ENCODE peak calls at places on chromosomes 2 and 18, in nine cellular contexts. Z is stomach, Y is esophagus squamous epithelium, W is heart left ventricle, H is GM23338, I is pancreas, P is HCT116, V is OCI-LY7, X is SK-N-SH. U is an unnamed sample.

GRCh38 chr2:215528555-215528954 is 92.7 kb upstream of the FN1 start:
- DNase-seq in W (no peak), Z (no peak), Y (no peak), P (no peak), X (no peak), V (no peak), I (no peak), H (no peak), U (no peak)

GRCh38 chr2:159939946-159940345 is 122.5 kb downstream of the PLA2R1 start:
- DNase-seq in I (no peak), H (peak; percentile 25), Y (no peak), Z (no peak), V (peak; percentile 19), W (no peak), X (peak; percentile 36), P (peak; percentile 6), U (no peak)

GRCh38 chr2:216344958-216345315 is 27.3 kb downstream of the MARCHF4 start:
- DNase-seq in W (no peak), Y (no peak), V (no peak), I (no peak), X (no peak), H (peak; percentile 32), P (no peak), Z (no peak), U (no peak)

GRCh38 chr2:75102011-75102410 is 97.3 kb downstream of the TACR1 start:
- DNase-seq in P (no peak), X (no peak), Y (no peak), V (no peak), Z (no peak), I (no peak), W (no peak), H (no peak), U (no peak)

GRCh38 chr2:62333961-62334360 is 138.0 kb downstream of the B3GNT2 start:
- DNase-seq in I (no peak), X (peak; percentile 55), V (no peak), P (no peak), W (no peak), Z (no peak), Y (no peak), H (no peak), U (no peak)

GRCh38 chr18:50644807-50645206 is 84.9 kb downstream of the MAPK4 start:
- DNase-seq in P (peak; percentile 23), W (no peak), X (peak; percentile 27), Y (no peak), H (peak; percentile 84), Z (no peak), I (no peak), V (no peak), U (no peak)

GRCh38 chr2:130823886-130824491 is 12.7 kb upstream of the ARHGEF4 start:
- DNase-seq in I (no peak), P (no peak), X (no peak), H (no peak), V (no peak), Z (no peak), W (no peak), Y (no peak), U (no peak)

GRCh38 chr2:29561241-29562027 is 360.0 kb downstream of the ALK start:
- DNase-seq in V (no peak), H (no peak), P (no peak), Z (no peak), X (no peak), I (no peak), Y (no peak), W (no peak), U (peak; percentile 71)

GRCh38 chr18:61865466-61866165 is 27.2 kb downstream of the RNF152 start:
- DNase-seq in P (no peak), H (no peak), Y (no peak), X (no peak), Z (no peak), V (no peak), I (no peak), W (no peak), U (no peak)

GRCh38 chr18:23183356-23184150 is 48.3 kb downstream of the CABLES1 start:
- DNase-seq in Z (no peak), X (no peak), P (no peak), V (no peak), W (no peak), H (no peak), I (no peak), Y (no peak), U (no peak)

GRCh38 chr2:222756951-222757645 is 85.6 kb downstream of the MOGAT1 start:
- DNase-seq in V (no peak), H (no peak), I (no peak), X (no peak), Y (no peak), Z (no peak), W (no peak), P (peak; percentile 24), U (no peak)

GRCh38 chr2:65710779-65711295 is 278.4 kb upstream of the SPRED2 start:
- DNase-seq in W (no peak), X (no peak), V (peak; percentile 38), Z (peak; percentile 28), H (peak; percentile 71), P (peak; percentile 48), Y (no peak), I (no peak), U (no peak)

GRCh38 chr2:63789318-63790051 is 52.2 kb upstream of the UGP2 start:
- DNase-seq in X (no peak), Y (no peak), Z (no peak), H (no peak), W (no peak), I (no peak), P (no peak), V (no peak), U (no peak)

GRCh38 chr2:201363857-201364560 is 6.9 kb upstream of the FLACC1 start:
- DNase-seq in W (no peak), I (no peak), V (peak; percentile 70), P (peak; percentile 24), X (peak; percentile 28), H (peak; percentile 80), Z (no peak), Y (no peak), U (no peak)

GRCh38 chr2:241989074-241989473 is 119.5 kb downstream of the RTP5 start:
- DNase-seq in X (no peak), Z (peak; percentile 20), W (no peak), H (no peak), Y (no peak), I (no peak), P (no peak), V (peak; percentile 30), U (no peak)

GRCh38 chr18:73613706-73614340 is 533.8 kb downstream of the FBXO15 start:
- DNase-seq in Y (no peak), I (no peak), W (no peak), V (no peak), X (no peak), Z (no peak), P (no peak), H (no peak), U (no peak)

GRCh38 chr2:240069846-240070245 is 16.5 kb upstream of the OR6B3 start:
- DNase-seq in V (no peak), W (no peak), Y (no peak), I (no peak), P (no peak), H (no peak), X (no peak), Z (no peak), U (no peak)

GRCh38 chr2:238306680-238306998 is 13.7 kb upstream of the TRAF3IP1 start:
- DNase-seq in Y (no peak), H (no peak), X (no peak), V (no peak), W (no peak), Z (no peak), I (no peak), P (no peak), U (no peak)
- H3K4me1 ChIP-seq in Y (no peaks in the 10 kb centered on the region), H (no peaks in the 10 kb centered on the region), X (no peaks in the 10 kb centered on the region), V (peaks cover 21% of the 10 kb centered on the region), W (no peaks in the 10 kb centered on the region), Z (peaks cover 6% of the 10 kb centered on the region), I (no peaks in the 10 kb centered on the region), P (no peaks in the 10 kb centered on the region), U (no peaks in the 10 kb centered on the region)

GRCh38 chr2:233353769-233354499 is at the start of gene DGKD:
- DNase-seq in W (peak; percentile 66), Z (peak; percentile 69), H (peak; percentile 79), V (peak; percentile 85), P (peak; percentile 29), X (peak; percentile 99), I (peak; percentile 71), Y (no peak), U (peak; percentile 93)
- H3K27ac ChIP-seq in W (peak within 1 kb of the TSS; percentile 81), Z (peak within 1 kb of the TSS; percentile 82), H (no peak within 1 kb of the TSS), V (peak within 1 kb of the TSS; percentile 84), P (peak within 1 kb of the TSS; percentile 80), X (peak within 1 kb of the TSS; percentile 73), I (no peak within 1 kb of the TSS), Y (peak within 1 kb of the TSS; percentile 32), U (peak within 1 kb of the TSS; percentile 75)

GRCh38 chr18:75945534-75945933 is 518.0 kb upstream of the SMIM21 start:
- DNase-seq in I (no peak), H (no peak), X (no peak), P (no peak), Y (no peak), V (no peak), Z (no peak), W (no peak), U (no peak)
- H3K4me1 ChIP-seq in I (no peaks in the 10 kb centered on the region), H (no peaks in the 10 kb centered on the region), X (no peaks in the 10 kb centered on the region), P (no peaks in the 10 kb centered on the region), Y (no peaks in the 10 kb centered on the region), V (no peaks in the 10 kb centered on the region), Z (no peaks in the 10 kb centered on the region), W (no peaks in the 10 kb centered on the region), U (no peaks in the 10 kb centered on the region)

GRCh38 chr2:145022021-145022670 is 502.2 kb upstream of the ZEB2 start:
- DNase-seq in H (no peak), Y (no peak), X (no peak), W (peak; percentile 13), I (no peak), P (no peak), Z (no peak), V (no peak), U (no peak)

GRCh38 chr2:145020694-145021093 is 500.8 kb upstream of the ZEB2 start:
- DNase-seq in P (no peak), H (no peak), V (no peak), Z (no peak), W (no peak), X (no peak), I (no peak), Y (no peak), U (no peak)

GRCh38 chr2:145023331-145023934 is 503.5 kb upstream of the ZEB2 start:
- DNase-seq in X (no peak), P (no peak), Y (no peak), W (no peak), V (no peak), I (no peak), Z (no peak), H (no peak), U (no peak)

GRCh38 chr2:145025382-145025781 is 505.5 kb upstream of the ZEB2 start:
- DNase-seq in W (no peak), V (no peak), Z (no peak), Y (no peak), H (no peak), X (no peak), I (no peak), P (no peak), U (no peak)

DNA sequence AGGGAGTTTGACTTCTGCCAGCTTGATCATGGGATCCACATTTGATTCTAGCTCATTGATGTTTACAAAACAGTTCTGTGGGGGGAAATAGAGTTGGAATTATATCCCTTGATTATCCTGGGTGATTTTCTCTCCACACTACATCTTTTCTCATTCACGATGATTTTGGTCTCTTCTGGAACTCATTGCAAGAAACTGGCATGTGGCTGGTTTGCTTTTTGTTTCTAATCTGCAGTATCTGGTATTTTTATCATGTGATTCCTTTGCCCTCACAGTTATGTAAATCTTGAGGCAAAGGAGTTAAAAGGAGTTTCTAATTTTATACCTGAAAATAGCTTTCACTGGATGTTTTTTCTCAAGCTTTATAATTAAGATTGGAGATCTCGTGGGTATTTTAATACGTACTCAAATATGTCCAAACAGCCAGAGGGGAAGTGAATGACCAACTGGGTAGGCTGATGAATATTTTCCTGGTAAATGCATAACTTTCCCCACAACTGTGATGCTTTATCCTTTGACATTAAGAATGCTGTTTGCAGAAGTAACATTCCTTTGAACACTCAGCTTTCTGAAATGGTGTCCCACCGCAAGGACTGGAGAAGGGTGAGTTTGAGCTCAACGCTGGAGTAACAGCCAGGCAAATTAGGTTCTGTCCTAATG is 502.9 kb upstream of the ZEB2 start:
- DNase-seq in Y (no peak), Z (no peak), X (no peak), W (no peak), H (no peak), P (no peak), V (no peak), I (no peak), U (no peak)
- H3K27ac ChIP-seq in Y (no peak overlapping the region), Z (peak overlapping the region; percentile 9), X (peak overlapping the region; percentile 80), W (peak overlapping the region; percentile 54), H (no peak overlapping the region), P (no peak overlapping the region), V (no peak overlapping the region), I (no peak overlapping the region), U (no peak overlapping the region)

U was measured in left lung.